ENCODE peak calls at places on chromosomes 7 and 10, in ten cellular contexts. U is AG04450, A is hypothalamus, O is NCI-H2081, K is SW480, N is SK-N-SH, S is Calu3, G is ovary, B is cardiac fibroblast, I is T-helper 1 cell. M is an unnamed sample.

GRCh38 chr7:95686109-95686508 is 86.2 kb upstream of the DYNC1I1 start:
- DNase-seq in B (peak; percentile 74), S (peak; percentile 45), K (peak; percentile 91), O (peak; percentile 74), G (peak; percentile 61), A (peak; percentile 12), U (peak; percentile 11), I (peak; percentile 6), N (peak; percentile 35), M (no peak)

GRCh38 chr10:132726194-132726593 is 59.8 kb downstream of the NKX6-2 start:
- DNase-seq in N (no peak), O (no peak), K (no peak), S (no peak), G (no peak), A (no peak), I (no peak), B (no peak), U (no peak), M (no peak)

GRCh38 chr10:47175181-47176080 is 124.6 kb upstream of the GDF10 start:
- DNase-seq in O (no peak), I (no peak), U (no peak), N (no peak), B (no peak), G (no peak), A (no peak), S (no peak), K (no peak), M (no peak)

GRCh38 chr7:90210925-90211324 is 615 bp upstream of the STEAP2 start:
- DNase-seq in I (no peak), N (peak; percentile 18), A (no peak), G (peak; percentile 57), B (no peak), S (no peak), O (no peak), K (peak; percentile 79), U (no peak), M (no peak)

GRCh38 chr7:50456371-50457123 is 6.4 kb upstream of the FIGNL1 start:
- DNase-seq in N (no peak), S (no peak), B (no peak), K (no peak), A (no peak), G (no peak), I (no peak), U (no peak), O (no peak), M (no peak)

GRCh38 chr10:50788951-50789904 is 49.5 kb downstream of the ASAH2B start:
- DNase-seq in I (no peak), G (no peak), S (peak; percentile 11), B (peak; percentile 69), A (no peak), U (peak; percentile 1), N (peak; percentile 24), O (peak; percentile 0), K (peak; percentile 23), M (no peak)

GRCh38 chr10:84290235-84290634 is 38.2 kb upstream of the CCSER2 start:
- DNase-seq in S (no peak), U (no peak), N (no peak), B (no peak), O (no peak), K (no peak), G (no peak), I (no peak), A (no peak), M (no peak)

GRCh38 chr10:93596539-93596938 is 4.5 kb downstream of the RBP4 start:
- DNase-seq in U (no peak), A (no peak), B (no peak), G (no peak), K (no peak), O (no peak), S (no peak), I (no peak), N (no peak), M (no peak)

GRCh38 chr10:104076743-104077160 is 8.9 kb downstream of the COL17A1 start:
- DNase-seq in O (peak; percentile 89), G (peak; percentile 48), U (no peak), K (peak; percentile 8), I (no peak), S (peak; percentile 13), A (peak; percentile 11), B (peak; percentile 81), N (no peak), M (no peak)

GRCh38 chr7:80941206-80941758 is 22.4 kb upstream of the SEMA3C start:
- DNase-seq in G (no peak), B (peak; percentile 95), S (no peak), O (no peak), U (no peak), N (no peak), A (no peak), K (no peak), I (no peak), M (no peak)

GRCh38 chr7:101626069-101626671 is 2.9 kb downstream of the MYL10 start:
- DNase-seq in I (no peak), U (no peak), N (no peak), G (no peak), S (no peak), O (no peak), B (no peak), K (no peak), A (no peak), M (no peak)

GRCh38 chr7:80147543-80148376 is 13.1 kb downstream of the GNAI1 start:
- DNase-seq in U (peak; percentile 54), B (peak; percentile 94), A (no peak), O (no peak), K (no peak), N (no peak), I (no peak), S (no peak), G (no peak), M (no peak)

GRCh38 chr10:34826221-34826620 is 11.1 kb upstream of the PARD3 start:
- DNase-seq in O (no peak), N (no peak), G (no peak), S (no peak), I (no peak), B (no peak), A (no peak), K (no peak), U (no peak), M (no peak)

GRCh38 chr10:50286517-50286916 is 35.2 kb upstream of the ASAH2 start:
- DNase-seq in K (no peak), U (no peak), G (no peak), A (no peak), B (peak; percentile 36), I (no peak), O (no peak), N (no peak), S (no peak), M (no peak)

GRCh38 chr7:23114854-23115253 is 9.3 kb downstream of the KLHL7 start:
- DNase-seq in S (no peak), G (no peak), O (no peak), K (no peak), U (no peak), I (no peak), N (no peak), B (peak; percentile 33), A (no peak), M (no peak)

GRCh38 chr10:125006921-125007391 is 65.0 kb downstream of the ZRANB1 start:
- DNase-seq in B (peak; percentile 17), S (no peak), N (peak; percentile 92), K (no peak), A (no peak), U (no peak), I (no peak), G (peak; percentile 29), O (no peak), M (no peak)

GRCh38 chr7:117202511-117202910 is 120.3 kb downstream of the WNT2 start:
- DNase-seq in U (no peak), B (peak; percentile 36), K (no peak), I (no peak), G (no peak), A (no peak), N (no peak), S (no peak), O (no peak), M (no peak)

GRCh38 chr7:18770154-18770807 is 274.7 kb downstream of the HDAC9 start:
- DNase-seq in N (no peak), I (no peak), A (no peak), U (no peak), O (no peak), G (no peak), B (peak; percentile 89), K (no peak), S (no peak), M (no peak)

GRCh38 chr7:85554294-85554877 is 367.5 kb upstream of the SEMA3D start:
- DNase-seq in N (peak; percentile 19), O (peak; percentile 77), I (peak; percentile 12), A (no peak), U (peak; percentile 62), S (peak; percentile 34), B (peak; percentile 79), K (peak; percentile 83), G (no peak), M (no peak)

M was measured in effector memory CD4-positive, alpha-beta T cell.